ENCODE peak calls at places on chromosomes 5 and 9, in eight cellular contexts. S is AG09309; Q is CD4-positive, alpha-beta T cell; N is endothelial cell of umbilical vein; T is adrenal gland; L is WERI-Rb-1; P is foreskin fibroblast; B is pancreas. K is an unnamed sample.

GRCh38 chr5:173625686-173626500 is 9.4 kb upstream of the BOD1 start:
- DNase-seq in N (no peak), Q (no peak), B (no peak), T (no peak), S (no peak), L (peak), P (peak), K (no peak)

GRCh38 chr5:167816354-167816753 is 475.1 kb upstream of the WWC1 start:
- DNase-seq in L (no peak), S (no peak), N (no peak), T (no peak), P (no peak), B (no peak), Q (no peak), K (no peak)

GRCh38 chr9:85224729-85225128 is 517.0 kb downstream of the AGTPBP1 start:
- DNase-seq in N (peak), B (no peak), T (no peak), L (no peak), Q (no peak), P (peak), S (peak), K (peak)

GRCh38 chr5:73321757-73322452 is 126.7 kb downstream of the FOXD1 start:
- DNase-seq in N (no peak), S (peak), P (peak), B (no peak), L (no peak), T (no peak), Q (no peak), K (peak)

GRCh38 chr5:72956324-72957140 is 691 bp downstream of the FCHO2 start:
- DNase-seq in B (peak), N (peak), S (no peak), T (peak), L (peak), Q (peak), P (peak), K (peak)

GRCh38 chr9:91131433-91131839 is 230.3 kb downstream of the AUH start:
- DNase-seq in Q (no peak), B (no peak), S (peak), T (peak), N (peak), P (peak), L (no peak), K (peak)

GRCh38 chr5:5414999-5415398 is 7.5 kb upstream of the ICE1 start:
- DNase-seq in T (no peak), B (no peak), Q (no peak), N (no peak), S (no peak), P (no peak), L (no peak), K (no peak)

GRCh38 chr9:113219972-113220371 is 1.1 kb downstream of the FKBP15 start:
- DNase-seq in B (no peak), N (no peak), L (no peak), P (peak), Q (no peak), S (peak), T (no peak), K (peak)

GRCh38 chr5:97915101-97915500 is 732.1 kb upstream of the RIOK2 start:
- DNase-seq in S (no peak), L (no peak), T (no peak), Q (no peak), B (no peak), N (no peak), P (no peak), K (no peak)

GRCh38 chr5:107467137-107467932 is 203.4 kb downstream of the EFNA5 start:
- DNase-seq in T (no peak), L (no peak), S (no peak), P (no peak), N (peak), B (no peak), Q (no peak), K (no peak)

GRCh38 chr5:157505496-157505895 is 45.5 kb downstream of the NIPAL4 start:
- DNase-seq in L (no peak), S (no peak), T (no peak), Q (no peak), N (no peak), B (no peak), P (no peak), K (no peak)

GRCh38 chr5:98461485-98461884 is 312.0 kb upstream of the RGMB start:
- DNase-seq in Q (no peak), S (no peak), B (no peak), P (peak), T (no peak), N (no peak), L (no peak), K (no peak)

GRCh38 chr9:23962101-23962500 is 136.1 kb upstream of the ELAVL2 start:
- DNase-seq in S (no peak), N (no peak), P (no peak), Q (no peak), T (no peak), B (no peak), L (no peak), K (no peak)

GRCh38 chr9:108162664-108163063 is 673.1 kb upstream of the KLF4 start:
- DNase-seq in P (peak), Q (no peak), B (no peak), T (peak), N (no peak), S (peak), L (no peak), K (peak)

GRCh38 chr5:56827043-56827442 is 11.7 kb downstream of the MAP3K1 start:
- DNase-seq in P (no peak), N (no peak), L (peak), T (no peak), B (no peak), S (no peak), Q (no peak), K (no peak)

GRCh38 chr9:19876569-19877316 is 87.9 kb upstream of the SLC24A2 start:
- DNase-seq in T (no peak), S (no peak), N (no peak), B (no peak), P (no peak), L (no peak), Q (no peak), K (no peak)

GRCh38 chr9:34328500-34328982 is 527 bp downstream of the KIF24 start:
- DNase-seq in S (no peak), T (no peak), P (no peak), L (no peak), B (no peak), N (no peak), Q (no peak), K (no peak)

GRCh38 chr9:32384002-32384363 is 460 bp upstream of the ACO1 start:
- DNase-seq in P (no peak), N (no peak), B (no peak), T (no peak), S (no peak), L (peak), Q (no peak), K (no peak)

GRCh38 chr9:2087500-2088313 is 72.6 kb downstream of the SMARCA2 start:
- DNase-seq in T (no peak), L (no peak), N (peak), S (no peak), P (peak), Q (no peak), B (no peak), K (no peak)

GRCh38 chr9:131348631-131349521 is 45.0 kb upstream of the PRRC2B start:
- DNase-seq in T (no peak), N (no peak), B (no peak), Q (no peak), P (peak), L (peak), S (no peak), K (no peak)
- TF ChIP-seq CTCF in T (no peak), N (no peak), B (no peak), Q (no peak), P (no peak), L (peak), S (peak), K (peak)

DNA sequence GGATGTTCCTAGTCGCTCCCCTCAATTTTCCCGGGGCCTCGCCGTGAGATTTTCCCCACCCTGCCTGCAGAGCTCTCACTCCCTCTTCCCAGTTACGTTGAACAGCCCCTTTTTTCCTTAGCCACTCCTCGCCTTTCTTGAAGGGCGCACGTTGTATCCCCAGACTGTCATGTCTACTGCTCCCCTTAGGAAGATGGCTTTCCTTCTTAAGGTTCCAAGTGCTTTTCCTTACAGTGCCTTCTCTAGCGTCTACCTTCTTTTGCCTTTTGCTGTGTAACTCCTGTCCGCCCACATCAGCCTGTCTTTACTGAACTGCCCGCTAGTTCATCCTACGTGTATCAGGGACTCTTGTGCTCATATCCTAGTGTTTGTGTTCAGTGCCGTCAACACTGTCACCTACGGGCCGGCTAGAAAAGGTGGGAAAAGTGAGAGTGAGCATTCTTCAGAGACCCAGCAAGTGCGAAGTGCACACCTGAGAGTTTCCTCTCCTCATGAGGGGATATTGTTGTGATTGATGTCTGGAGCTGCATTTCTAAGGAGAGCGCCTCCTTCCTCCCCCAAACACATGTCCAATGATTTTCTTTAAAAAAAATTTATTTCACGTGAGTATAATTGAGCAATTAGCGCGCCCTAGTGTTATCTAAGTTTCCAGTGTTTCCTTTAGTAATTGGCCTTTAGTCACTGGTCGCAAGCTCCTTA is 764 bp downstream of the CAMLG start:
- DNase-seq in B (no peak), S (no peak), P (peak), L (peak), N (peak), Q (no peak), T (peak), K (peak)
- TF ChIP-seq CTCF in B (no peak), S (no peak), P (peak), L (no peak), N (no peak), Q (peak), T (peak), K (peak)

GRCh38 chr9:134135343-134136116 is at the start of gene WDR5:
- DNase-seq in P (peak), B (peak), S (peak), N (peak), T (peak), Q (peak), L (peak), K (peak)
- TF ChIP-seq CTCF in P (no peak), B (no peak), S (peak), N (peak), T (no peak), Q (no peak), L (peak), K (peak)

GRCh38 chr5:144504929-144505578 is 334.4 kb downstream of the KCTD16 start:
- DNase-seq in T (no peak), B (no peak), L (no peak), P (peak), Q (no peak), N (no peak), S (no peak), K (no peak)
- TF ChIP-seq CTCF in T (no peak), B (no peak), L (no peak), P (no peak), Q (no peak), N (no peak), S (no peak), K (no peak)

GRCh38 chr9:137446851-137447471 is 5.8 kb upstream of the ENTPD8 start:
- DNase-seq in B (no peak), P (peak), T (no peak), S (peak), N (no peak), L (no peak), Q (no peak), K (no peak)

GRCh38 chr9:137441935-137442321 is 771 bp upstream of the ENTPD8 start:
- DNase-seq in S (no peak), Q (no peak), T (no peak), L (no peak), P (no peak), N (no peak), B (no peak), K (no peak)

GRCh38 chr9:137445930-137446431 is 4.8 kb upstream of the ENTPD8 start:
- DNase-seq in Q (no peak), B (no peak), S (no peak), P (no peak), L (no peak), T (no peak), N (no peak), K (no peak)

GRCh38 chr9:137445275-137445807 is 4.2 kb upstream of the ENTPD8 start:
- DNase-seq in L (peak), T (peak), B (peak), S (peak), Q (peak), P (peak), N (peak), K (peak)

DNA sequence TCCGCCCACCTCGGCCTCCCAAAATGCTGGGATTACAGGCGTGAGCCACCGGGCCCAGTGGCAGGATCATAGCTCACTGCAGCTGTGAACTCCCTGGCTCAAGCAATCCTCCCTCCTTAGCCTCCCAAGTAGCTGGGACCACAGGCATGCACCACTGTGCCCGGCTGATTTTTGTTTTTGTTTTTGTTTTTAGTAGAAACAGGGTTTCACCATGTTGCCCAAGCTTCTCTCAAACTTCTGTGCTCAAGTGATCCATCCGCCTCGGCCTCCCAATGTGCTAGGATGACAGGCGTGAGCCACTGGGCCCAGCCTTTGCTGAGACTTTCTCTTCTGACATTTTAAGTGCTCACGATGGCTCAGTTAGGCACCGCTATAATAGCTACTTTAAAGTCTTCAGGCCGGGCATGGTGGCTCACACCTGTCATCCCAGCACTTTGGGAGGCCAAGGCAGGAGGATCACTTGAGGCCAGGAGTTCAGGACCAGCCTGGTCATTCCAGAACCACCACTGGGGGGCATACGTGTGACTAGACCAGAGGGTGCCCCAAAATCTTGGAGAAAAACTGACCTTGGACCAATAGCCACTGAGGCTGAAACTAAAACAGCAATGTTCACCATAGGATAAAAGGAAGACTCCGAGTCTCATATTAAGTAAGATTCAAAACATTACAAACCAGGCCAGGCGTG is 3.1 kb upstream of the ENTPD8 start:
- DNase-seq in B (no peak), L (no peak), S (no peak), N (no peak), Q (no peak), P (no peak), T (no peak), K (no peak)
- TF ChIP-seq CTCF in B (no peak), L (no peak), S (no peak), N (no peak), Q (no peak), P (no peak), T (no peak), K (no peak)

DNA sequence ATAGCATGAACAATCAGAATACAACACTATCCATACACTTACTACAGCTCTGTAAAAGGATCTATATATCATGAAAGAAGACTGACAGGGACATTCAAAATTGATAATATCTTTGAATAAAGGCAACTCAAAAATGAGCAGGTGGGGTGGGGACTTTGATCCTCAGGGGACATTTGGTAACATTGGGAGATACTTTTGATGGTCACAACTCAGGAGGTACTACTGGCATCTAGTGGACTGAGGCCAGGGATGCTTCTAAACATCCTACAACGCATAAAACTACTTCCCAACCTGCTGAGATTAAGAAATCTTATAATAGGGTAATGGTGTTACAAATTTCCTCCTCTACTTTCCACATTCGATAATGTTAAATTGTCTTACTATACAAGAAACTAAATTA is 243.9 kb downstream of the ARL15 start:
- DNase-seq in T (no peak), S (no peak), Q (no peak), P (no peak), N (no peak), B (no peak), L (no peak), K (no peak)
- TF ChIP-seq CTCF in T (no peak), S (no peak), Q (no peak), P (no peak), N (no peak), B (no peak), L (no peak), K (no peak)

DNA sequence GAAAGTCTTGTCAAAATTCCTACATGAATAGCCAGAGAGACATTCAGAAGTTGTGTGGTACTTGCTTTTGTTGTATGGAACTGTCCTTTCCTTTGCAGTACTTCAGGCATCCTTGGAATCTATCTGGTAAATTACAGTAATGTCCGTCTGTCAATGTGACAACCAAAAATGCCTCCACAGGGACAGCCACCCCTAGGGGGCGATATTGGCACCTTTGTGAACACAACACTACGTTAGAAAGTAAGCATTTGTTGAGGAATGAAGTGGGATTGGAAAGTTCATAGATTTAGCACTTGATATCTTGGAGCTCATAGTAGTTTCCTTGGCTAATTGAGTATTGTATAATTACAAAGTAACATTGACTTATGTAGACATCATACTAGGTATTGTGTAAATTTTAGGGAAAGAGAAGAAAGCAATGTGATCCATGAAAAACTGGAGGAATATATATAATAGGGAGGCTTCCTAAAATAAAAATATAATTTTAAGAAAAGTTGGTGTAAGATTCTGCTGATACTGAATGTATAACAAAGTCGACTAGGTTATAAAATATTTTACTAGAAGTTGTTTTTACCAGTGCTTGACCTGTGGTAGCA is 32.7 kb downstream of the TMEFF1 start:
- DNase-seq in L (peak), P (peak), N (peak), Q (peak), B (peak), S (no peak), T (peak), K (no peak)
- TF ChIP-seq CTCF in L (peak), P (peak), N (peak), Q (peak), B (no peak), S (peak), T (peak), K (peak)

K was measured in astrocyte of the cerebellum.